ENCODE peak calls at places on chromosomes 2 and 18, in four cellular contexts. I is A549, F is LNCaP clone FGC, L is HEK293T. V is an unnamed sample.

GRCh38 chr2:27306657-27307544 is 1.3 kb downstream of the UCN start:
- DNase-seq in I (no peak), F (no peak), L (no peak), V (no peak)

GRCh38 chr2:239716536-239717318 is 308.4 kb downstream of the NDUFA10 start:
- DNase-seq in I (no peak), F (no peak), L (no peak), V (no peak)

GRCh38 chr2:138020432-138020831 is 56.2 kb downstream of the HNMT start:
- DNase-seq in I (no peak), F (no peak), L (no peak), V (no peak)

GRCh38 chr2:74379851-74380789 is at the start of gene DCTN1:
- DNase-seq in I (peak), F (no peak), L (peak), V (no peak)

GRCh38 chr18:13725566-13726227 is 661 bp downstream of the FAM210A start:
- DNase-seq in I (no peak), F (no peak), L (no peak), V (no peak)

GRCh38 chr2:24363306-24363705 is 3.0 kb upstream of the ITSN2 start:
- DNase-seq in I (no peak), F (no peak), L (no peak), V (no peak)

GRCh38 chr2:95061601-95062183 is 36.2 kb downstream of the MAL start:
- DNase-seq in I (no peak), F (no peak), L (no peak), V (no peak)

GRCh38 chr2:53777134-53777533 is 9.5 kb downstream of the CHAC2 start:
- DNase-seq in I (no peak), F (no peak), L (no peak), V (no peak)

GRCh38 chr2:190999058-190999457 is 14.9 kb downstream of the STAT1 start:
- DNase-seq in I (no peak), F (no peak), L (no peak), V (no peak)

GRCh38 chr2:155294358-155294757 is 595.9 kb downstream of the KCNJ3 start:
- DNase-seq in I (no peak), F (no peak), L (no peak), V (no peak)

V was measured in T-helper 9 cell.